ENCODE peak calls at places on chromosomes 12 and 14, in ten cellular contexts. J is adrenal gland; S is CD8-positive, alpha-beta T cell; G is right lobe of liver; X is neuronal stem cell; V is A673; Z is psoas muscle; K is caudate nucleus; D is heart right ventricle; R is AG04450. I is an unnamed sample.
A peak's percentile ranks its signal among the peaks of the same experiment; 100 is the strongest.

GRCh38 chr14:105442125-105442524 is 22.5 kb downstream of the MTA1 start:
- DNase-seq in J (no peak), S (no peak), G (no peak), X (no peak), V (no peak), Z (no peak), K (no peak), D (no peak), R (no peak), I (no peak)

GRCh38 chr12:120994589-120995337 is 16.4 kb downstream of the HNF1A start:
- DNase-seq in J (no peak), S (no peak), G (no peak), X (no peak), V (no peak), Z (no peak), K (no peak), D (no peak), R (no peak), I (no peak)

GRCh38 chr14:61218765-61219164 is 62.4 kb downstream of the TMEM30B start:
- DNase-seq in J (no peak), S (no peak), G (no peak), X (no peak), V (peak; percentile 24), Z (peak; percentile 76), K (no peak), D (peak; percentile 37), R (no peak), I (no peak)

GRCh38 chr12:5456906-5457305 is 25.0 kb downstream of the NTF3 start:
- DNase-seq in J (no peak), S (no peak), G (no peak), X (no peak), V (peak; percentile 47), Z (no peak), K (no peak), D (no peak), R (peak; percentile 57), I (no peak)

GRCh38 chr14:41605550-41606248 is 977 bp upstream of the LRFN5 start:
- DNase-seq in J (peak; percentile 56), S (no peak), G (no peak), X (peak; percentile 62), V (peak; percentile 84), Z (peak; percentile 25), K (peak; percentile 77), D (no peak), R (no peak), I (peak; percentile 13)

GRCh38 chr14:51554339-51554920 is 97.3 kb upstream of the FRMD6 start:
- DNase-seq in J (no peak), S (no peak), G (no peak), X (no peak), V (no peak), Z (no peak), K (no peak), D (no peak), R (peak; percentile 64), I (no peak)

GRCh38 chr14:82112210-82112839 is 578.7 kb upstream of the SEL1L start:
- DNase-seq in J (no peak), S (no peak), G (no peak), X (no peak), V (no peak), Z (no peak), K (no peak), D (no peak), R (no peak), I (no peak)

GRCh38 chr12:3803865-3804472 is 51.1 kb upstream of the CRACR2A start:
- DNase-seq in J (peak; percentile 82), S (peak; percentile 54), G (peak; percentile 73), X (peak; percentile 48), V (peak; percentile 62), Z (peak; percentile 79), K (peak; percentile 37), D (peak; percentile 67), R (peak; percentile 29), I (peak; percentile 73)

GRCh38 chr12:578743-579449 is 84.3 kb downstream of the NINJ2 start:
- DNase-seq in J (peak; percentile 15), S (no peak), G (no peak), X (no peak), V (no peak), Z (no peak), K (no peak), D (peak; percentile 3), R (no peak), I (no peak)

GRCh38 chr14:55938249-55938791 is 179.9 kb upstream of the PELI2 start:
- DNase-seq in J (no peak), S (no peak), G (no peak), X (no peak), V (no peak), Z (peak; percentile 54), K (peak; percentile 46), D (peak; percentile 45), R (peak; percentile 2), I (peak; percentile 60)

GRCh38 chr12:65632131-65632855 is 192.0 kb upstream of the HMGA2 start:
- DNase-seq in J (no peak), S (no peak), G (no peak), X (no peak), V (no peak), Z (no peak), K (no peak), D (no peak), R (no peak), I (no peak)

GRCh38 chr12:65634061-65634460 is 190.2 kb upstream of the HMGA2 start:
- DNase-seq in J (no peak), S (no peak), G (no peak), X (no peak), V (no peak), Z (no peak), K (no peak), D (no peak), R (no peak), I (no peak)

GRCh38 chr12:65637150-65637549 is 187.1 kb upstream of the HMGA2 start:
- DNase-seq in J (no peak), S (no peak), G (no peak), X (no peak), V (no peak), Z (no peak), K (no peak), D (no peak), R (no peak), I (no peak)

GRCh38 chr12:65636436-65636835 is 187.8 kb upstream of the HMGA2 start:
- DNase-seq in J (no peak), S (no peak), G (no peak), X (no peak), V (no peak), Z (no peak), K (no peak), D (no peak), R (no peak), I (no peak)

GRCh38 chr12:65634626-65635331 is 189.5 kb upstream of the HMGA2 start:
- DNase-seq in J (no peak), S (no peak), G (no peak), X (no peak), V (no peak), Z (no peak), K (no peak), D (no peak), R (no peak), I (no peak)
- H3K27ac ChIP-seq in J (no peak overlapping the region), S (no peak overlapping the region), G (no peak overlapping the region), X (no peak overlapping the region), V (no peak overlapping the region), Z (no peak overlapping the region), K (no peak overlapping the region), D (no peak overlapping the region), R (peak overlapping the region; percentile 73), I (no peak overlapping the region)

DNA sequence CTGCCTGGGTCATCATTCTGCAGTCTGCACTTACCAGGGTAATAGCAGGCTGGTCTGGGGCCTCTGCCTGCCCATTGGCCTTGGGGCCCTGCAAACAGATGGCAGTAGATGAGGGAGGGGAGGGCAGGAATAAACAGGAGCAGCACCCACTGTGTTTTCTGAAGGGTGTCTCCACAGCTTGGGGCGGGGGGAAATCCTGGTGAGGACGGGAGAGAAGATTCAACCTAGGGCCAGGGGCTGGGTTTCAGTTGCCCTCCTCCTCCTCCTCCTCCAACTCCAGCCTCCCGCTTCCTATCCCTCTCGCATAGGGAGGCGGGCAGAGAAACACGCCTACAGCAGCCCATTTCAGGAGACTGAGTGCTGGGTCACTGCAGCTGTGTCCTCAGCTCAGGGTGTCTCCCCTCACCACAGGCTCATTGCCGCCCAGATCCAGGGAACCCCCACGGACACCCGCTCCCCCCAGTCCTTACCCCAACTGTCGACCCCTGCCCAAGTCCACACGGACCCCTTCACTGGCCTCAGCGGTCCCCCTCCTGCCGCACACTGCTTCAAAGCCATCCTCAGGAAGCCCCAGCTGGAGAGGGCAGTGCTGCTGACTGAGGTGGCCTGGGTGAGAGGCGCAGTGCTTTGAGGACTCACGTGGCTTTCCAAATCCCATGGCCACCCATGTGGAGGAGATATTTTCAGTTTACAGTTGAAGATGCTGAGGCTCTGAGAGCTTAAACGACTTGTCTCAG is 9.1 kb upstream of the KRT80 start:
- DNase-seq in J (no peak), S (no peak), G (peak; percentile 11), X (no peak), V (no peak), Z (no peak), K (no peak), D (no peak), R (no peak), I (no peak)
- H3K27ac ChIP-seq in J (no peak overlapping the region), S (no peak overlapping the region), G (no peak overlapping the region), X (no peak overlapping the region), V (no peak overlapping the region), Z (no peak overlapping the region), K (no peak overlapping the region), D (no peak overlapping the region), R (no peak overlapping the region), I (no peak overlapping the region)

GRCh38 chr12:52179396-52179973 is 12.3 kb downstream of the KRT80 start:
- DNase-seq in J (no peak), S (no peak), G (no peak), X (no peak), V (no peak), Z (no peak), K (no peak), D (no peak), R (no peak), I (no peak)
- H3K27ac ChIP-seq in J (peak overlapping the region; percentile 39), S (no peak overlapping the region), G (no peak overlapping the region), X (no peak overlapping the region), V (peak overlapping the region; percentile 2), Z (no peak overlapping the region), K (no peak overlapping the region), D (no peak overlapping the region), R (peak overlapping the region; percentile 11), I (no peak overlapping the region)

GRCh38 chr12:97760601-97761000 is 298.0 kb downstream of the RMST start:
- DNase-seq in J (no peak), S (no peak), G (no peak), X (no peak), V (no peak), Z (no peak), K (no peak), D (no peak), R (no peak), I (no peak)
- H3K27ac ChIP-seq in J (no peak overlapping the region), S (no peak overlapping the region), G (no peak overlapping the region), X (no peak overlapping the region), V (no peak overlapping the region), Z (no peak overlapping the region), K (no peak overlapping the region), D (no peak overlapping the region), R (no peak overlapping the region), I (no peak overlapping the region)